ENCODE peak calls at places on chromosome 15, in six cellular contexts. Z is GM23338, U is psoas muscle, D is PC-3, N is WERI-Rb-1, Y is lung. O is an unnamed sample.

GRCh38 chr15:64274541-64274940 is 81.4 kb downstream of the CSNK1G1 start:
- DNase-seq in N (no peak), U (no peak), D (no peak), Z (no peak), Y (no peak), O (no peak)

GRCh38 chr15:89377842-89378698 is 43.4 kb upstream of the POLG start:
- DNase-seq in N (peak), D (peak), U (no peak), Y (no peak), Z (peak), O (no peak)

GRCh38 chr15:52765779-52766178 is 24.4 kb downstream of the ONECUT1 start:
- DNase-seq in N (peak), Z (peak), Y (no peak), D (peak), U (no peak), O (no peak)

GRCh38 chr15:92803852-92804609 is 96.1 kb upstream of the CHD2 start:
- DNase-seq in D (peak), N (no peak), Z (no peak), U (peak), Y (peak), O (peak)

GRCh38 chr15:33111051-33111451 is 83.5 kb downstream of the FMN1 start:
- DNase-seq in N (no peak), Z (peak), U (no peak), D (peak), Y (no peak), O (no peak)

GRCh38 chr15:89732451-89733172 is 18.4 kb downstream of the MESP1 start:
- DNase-seq in N (no peak), Y (no peak), Z (peak), D (no peak), U (no peak), O (no peak)

GRCh38 chr15:85337398-85338074 is 42.9 kb upstream of the AKAP13 start:
- DNase-seq in N (no peak), U (no peak), Z (peak), Y (no peak), D (no peak), O (no peak)

GRCh38 chr15:89489376-89489775 is 7.0 kb downstream of the RHCG start:
- DNase-seq in N (no peak), Y (no peak), U (no peak), Z (no peak), D (no peak), O (no peak)

GRCh38 chr15:37893309-37893708 is 41.1 kb upstream of the TMCO5A start:
- DNase-seq in Z (no peak), D (no peak), U (no peak), Y (no peak), N (no peak), O (no peak)

GRCh38 chr15:53536479-53537120 is 222.9 kb downstream of the WDR72 start:
- DNase-seq in Y (no peak), U (no peak), N (peak), Z (no peak), D (peak), O (no peak)

GRCh38 chr15:53758412-53758811 is 1.1 kb downstream of the WDR72 start:
- DNase-seq in D (no peak), Y (no peak), Z (peak), N (no peak), U (no peak), O (no peak)

GRCh38 chr15:91710072-91710471 is 143.4 kb upstream of the SLCO3A1 start:
- DNase-seq in U (no peak), Y (no peak), N (no peak), Z (no peak), D (peak), O (no peak)

GRCh38 chr15:44194397-44195150 is 497 bp downstream of the FRMD5 start:
- DNase-seq in D (peak), N (peak), U (peak), Y (no peak), Z (no peak), O (no peak)

GRCh38 chr15:51198701-51199253 is 104.1 kb upstream of the TNFAIP8L3 start:
- DNase-seq in N (no peak), Z (no peak), D (no peak), U (no peak), Y (no peak), O (no peak)

GRCh38 chr15:101378879-101379278 is 83.8 kb upstream of the SNRPA1 start:
- DNase-seq in U (no peak), Z (no peak), N (no peak), Y (no peak), D (no peak), O (no peak)

GRCh38 chr15:26126070-26126469 is 262.9 kb upstream of the ATP10A start:
- DNase-seq in Z (no peak), N (no peak), U (no peak), Y (no peak), D (no peak), O (no peak)

GRCh38 chr15:47717036-47717611 is at the start of gene SEMA6D:
- DNase-seq in D (peak), U (peak), N (peak), Y (peak), Z (peak), O (peak)

GRCh38 chr15:50135123-50135541 is 16.1 kb upstream of the ATP8B4 start:
- DNase-seq in Y (no peak), D (no peak), U (no peak), Z (no peak), N (no peak), O (no peak)

GRCh38 chr15:60708684-60709083 is 229.7 kb upstream of the ICE2 start:
- DNase-seq in U (no peak), N (no peak), Y (no peak), D (no peak), Z (no peak), O (peak)

GRCh38 chr15:70505411-70505919 is 257.9 kb downstream of the UACA start:
- DNase-seq in Z (no peak), U (no peak), N (no peak), D (peak), Y (no peak), O (no peak)

GRCh38 chr15:35690698-35691116 is 144.7 kb upstream of the DPH6 start:
- DNase-seq in D (no peak), N (no peak), Y (no peak), U (no peak), Z (no peak), O (no peak)

GRCh38 chr15:57284535-57284934 is 91.8 kb upstream of the CGNL1 start:
- DNase-seq in D (no peak), N (no peak), U (no peak), Y (no peak), Z (no peak), O (no peak)

GRCh38 chr15:98906712-98907083 is 100.9 kb downstream of the PGPEP1L start:
- DNase-seq in U (peak), D (peak), Y (peak), N (no peak), Z (no peak), O (no peak)

GRCh38 chr15:73856458-73857192 is 16.7 kb upstream of the TBC1D21 start:
- DNase-seq in Z (no peak), Y (no peak), U (no peak), D (no peak), N (no peak), O (no peak)

GRCh38 chr15:88661766-88662556 is 23.1 kb downstream of the ISG20 start:
- DNase-seq in D (no peak), Y (peak), Z (no peak), U (no peak), N (no peak), O (no peak)

GRCh38 chr15:38652998-38653397 is 88.4 kb upstream of the RASGRP1 start:
- DNase-seq in Z (peak), U (no peak), D (no peak), Y (no peak), N (peak), O (no peak)

GRCh38 chr15:99409097-99409473 is 156.7 kb upstream of the MEF2A start:
- DNase-seq in U (peak), Y (peak), D (peak), N (peak), Z (peak), O (no peak)

GRCh38 chr15:22232675-22233074 is 152.3 kb downstream of the OR4M2 start:
- DNase-seq in U (no peak), Z (no peak), Y (no peak), D (no peak), N (no peak), O (no peak)

GRCh38 chr15:80856400-80856799 is 77.2 kb downstream of the CEMIP start:
- DNase-seq in U (no peak), Y (no peak), N (no peak), D (peak), Z (peak), O (no peak)

GRCh38 chr15:101149864-101150722 is 101.8 kb downstream of the CHSY1 start:
- DNase-seq in Z (peak), N (no peak), Y (no peak), D (no peak), U (no peak), O (no peak)

GRCh38 chr15:94119923-94120775 is 111.2 kb upstream of the MCTP2 start:
- DNase-seq in Z (peak), N (peak), D (peak), Y (peak), U (peak), O (peak)

GRCh38 chr15:39628821-39629220 is 47.9 kb downstream of the THBS1 start:
- DNase-seq in Y (no peak), Z (no peak), D (no peak), N (no peak), U (no peak), O (no peak)

GRCh38 chr15:90594297-90594696 is 64.6 kb downstream of the CRTC3 start:
- DNase-seq in N (no peak), D (peak), U (peak), Z (peak), Y (peak), O (no peak)

GRCh38 chr15:47987908-47988532 is 132.8 kb upstream of the SLC24A5 start:
- DNase-seq in U (no peak), Y (no peak), N (peak), Z (peak), D (peak), O (peak)

GRCh38 chr15:50378776-50379175 is 23.8 kb upstream of the GABPB1 start:
- DNase-seq in Y (no peak), N (no peak), U (no peak), D (no peak), Z (no peak), O (no peak)

GRCh38 chr15:42053914-42054313 is 33.1 kb upstream of the PLA2G4E start:
- DNase-seq in D (no peak), Y (peak), Z (no peak), U (no peak), N (no peak), O (no peak)

GRCh38 chr15:42059661-42060476 is 34.5 kb downstream of the PLA2G4D start:
- DNase-seq in Y (peak), Z (peak), N (peak), D (peak), U (peak), O (no peak)

GRCh38 chr15:42057744-42058646 is 36.4 kb downstream of the PLA2G4D start:
- DNase-seq in N (no peak), U (no peak), Z (no peak), Y (peak), D (peak), O (no peak)

GRCh38 chr15:42058791-42059190 is 35.6 kb downstream of the PLA2G4D start:
- DNase-seq in U (no peak), Z (no peak), N (no peak), Y (no peak), D (no peak), O (no peak)

DNA sequence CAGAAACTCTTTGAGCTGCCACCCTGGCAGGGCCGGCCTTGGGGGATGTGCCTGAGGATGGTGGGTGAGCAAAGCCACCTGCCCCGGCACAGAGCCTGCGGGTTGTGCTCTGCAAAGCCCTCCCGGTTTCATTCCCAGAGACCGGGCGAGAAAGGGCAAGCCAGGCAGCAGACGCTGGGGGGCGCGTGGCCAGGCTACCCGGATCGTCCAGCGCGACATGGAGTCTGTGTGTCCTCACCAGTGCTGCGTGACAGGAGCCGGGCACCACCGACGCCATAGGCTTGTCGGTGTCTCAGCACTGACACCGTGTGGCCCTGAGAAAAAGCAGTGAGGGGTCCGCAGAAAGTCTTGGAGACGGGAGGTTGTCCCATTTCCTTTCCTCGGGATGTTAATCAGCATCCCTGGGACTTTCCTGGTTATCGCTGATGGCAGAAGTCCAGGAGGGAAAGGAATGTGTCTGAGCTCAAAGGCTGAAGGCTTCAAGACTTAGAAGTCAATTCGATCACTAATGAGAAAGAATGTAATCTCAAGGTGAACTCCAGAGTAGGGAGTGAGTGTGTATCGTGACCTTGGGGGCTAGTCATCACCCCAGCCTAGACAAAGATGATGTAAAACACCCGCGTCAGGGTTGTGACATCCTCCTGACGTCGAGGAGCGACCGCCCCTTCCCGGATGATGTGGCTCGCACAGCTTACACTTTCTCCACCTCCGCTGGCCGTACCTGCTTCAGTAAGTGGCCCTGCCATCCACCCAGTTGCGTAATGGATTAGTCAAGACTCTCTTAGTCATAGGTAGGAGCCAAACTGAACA is 36.3 kb upstream of the PLA2G4E start:
- DNase-seq in U (peak), D (peak), N (peak), Z (peak), Y (peak), O (no peak)
- H3K4me3 ChIP-seq in U (peak), D (peak), N (peak), Z (peak), Y (no peak), O (peak)

GRCh38 chr15:27238209-27238608 is 267.2 kb downstream of the GABRG3 start:
- DNase-seq in N (no peak), Z (peak), D (no peak), U (no peak), Y (no peak), O (no peak)
- TF ChIP-seq CTCF in N (no peak), Z (peak), D (no peak), U (no peak), Y (no peak), O (no peak)

GRCh38 chr15:67834249-67834592 is 5.6 kb downstream of the RNU6-1 start:
- DNase-seq in N (no peak), U (no peak), Z (peak), D (peak), Y (no peak), O (no peak)
- H3K4me3 ChIP-seq in N (peak), U (peak), Z (peak), D (peak), Y (no peak), O (no peak)

GRCh38 chr15:86916671-86917450 is 837.2 kb downstream of the AGBL1 start:
- DNase-seq in U (no peak), N (no peak), Z (no peak), Y (no peak), D (no peak), O (no peak)

GRCh38 chr15:86911022-86911421 is 831.4 kb downstream of the AGBL1 start:
- DNase-seq in Y (no peak), D (no peak), U (no peak), Z (no peak), N (no peak), O (no peak)

GRCh38 chr15:86919581-86919980 is 839.9 kb downstream of the AGBL1 start:
- DNase-seq in Y (no peak), Z (no peak), D (no peak), U (no peak), N (no peak), O (no peak)

DNA sequence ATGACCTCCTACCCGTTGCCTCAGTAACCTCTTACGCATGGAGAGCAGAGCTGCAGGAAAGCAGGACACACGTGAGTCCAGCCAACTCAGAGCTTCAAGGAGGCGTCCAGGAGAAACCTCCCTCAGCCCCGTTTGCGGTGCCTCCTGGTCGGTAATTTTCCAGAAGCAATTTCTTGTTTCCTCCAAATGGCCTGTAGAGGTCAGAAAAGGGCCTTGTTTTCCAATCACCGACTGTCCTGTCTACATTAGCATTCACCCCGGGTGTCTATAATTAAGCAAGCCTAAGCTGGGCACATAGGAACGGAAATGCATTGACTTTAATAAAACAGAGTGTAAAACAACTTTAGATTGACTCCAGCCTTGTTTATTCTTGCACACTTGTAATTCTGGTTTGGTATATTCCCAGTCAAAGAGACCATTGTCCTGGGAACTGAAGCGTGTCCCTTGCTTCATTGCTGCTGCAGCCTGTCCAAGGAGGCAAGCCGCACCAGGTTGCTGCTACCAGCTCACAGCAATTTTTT is 836.2 kb downstream of the AGBL1 start:
- DNase-seq in U (no peak), D (peak), Z (peak), N (peak), Y (no peak), O (peak)
- TF ChIP-seq CTCF in U (peak), D (peak), Z (peak), N (peak), Y (peak), O (peak)

GRCh38 chr15:31373096-31373865 is 46.6 kb downstream of the KLF13 start:
- DNase-seq in N (no peak), Z (no peak), D (no peak), Y (no peak), U (no peak), O (no peak)
- H3K4me3 ChIP-seq in N (no peak), Z (no peak), D (no peak), Y (no peak), U (no peak), O (no peak)

GRCh38 chr15:65829150-65829764 is 37.2 kb upstream of the DENND4A start:
- DNase-seq in N (peak), Y (no peak), U (no peak), D (peak), Z (peak), O (no peak)
- TF ChIP-seq CTCF in N (no peak), Y (peak), U (peak), D (peak), Z (peak), O (peak)

GRCh38 chr15:31975446-31976229 is 54.7 kb upstream of the CHRNA7 start:
- DNase-seq in D (peak), N (peak), Y (no peak), Z (peak), U (no peak), O (no peak)
- H3K4me3 ChIP-seq in D (peak), N (peak), Y (no peak), Z (peak), U (peak), O (peak)

GRCh38 chr15:62486041-62486440 is 321.0 kb upstream of the C2CD4B start:
- DNase-seq in D (no peak), U (no peak), Y (no peak), Z (no peak), N (no peak), O (peak)
- TF ChIP-seq CTCF in D (no peak), U (no peak), Y (no peak), Z (no peak), N (no peak), O (no peak)

GRCh38 chr15:72229076-72229946 is 1.7 kb downstream of the PKM start:
- DNase-seq in U (no peak), D (no peak), N (no peak), Z (peak), Y (no peak), O (no peak)

GRCh38 chr15:72227720-72228119 is 3.3 kb downstream of the PKM start:
- DNase-seq in U (no peak), N (no peak), Z (no peak), D (peak), Y (no peak), O (no peak)

GRCh38 chr15:72229947-72230196 is 1.1 kb downstream of the PKM start:
- DNase-seq in D (no peak), Y (no peak), N (no peak), Z (no peak), U (no peak), O (no peak)

GRCh38 chr15:72230197-72231065 is 559 bp downstream of the PKM start:
- DNase-seq in U (peak), D (peak), Y (peak), Z (peak), N (peak), O (peak)

GRCh38 chr15:72227192-72227586 is 3.8 kb downstream of the PKM start:
- DNase-seq in Y (no peak), D (peak), Z (no peak), U (peak), N (no peak), O (no peak)
- H3K4me3 ChIP-seq in Y (no peak), D (peak), Z (peak), U (peak), N (peak), O (peak)

GRCh38 chr15:69395991-69396390 is 18.2 kb upstream of the KIF23 start:
- DNase-seq in Z (no peak), U (no peak), D (no peak), N (no peak), Y (no peak), O (no peak)
- TF ChIP-seq CTCF in Z (no peak), U (no peak), D (no peak), N (no peak), Y (no peak), O (no peak)